ENCODE peak calls at places on chromosomes 7 and 10, in five cellular contexts. E is caudate nucleus; N is pancreas; R is Daoy; Y is activated naive CD8-positive, alpha-beta T cell treated with anti-CD3 and anti-CD28 coated beads, Interleukin-2, amount 50 U/mL, for 24 hours. S is an unnamed sample.

GRCh38 chr7:5690931-5691461 is 90.5 kb downstream of the RNF216 start:
- DNase-seq in N (no peak), E (peak), R (no peak), Y (peak), S (no peak)

GRCh38 chr7:139731802-139732470 is 45.9 kb downstream of the HIPK2 start:
- DNase-seq in N (peak), Y (no peak), E (peak), R (peak), S (no peak)

GRCh38 chr10:24156686-24157085 is 52.3 kb upstream of the KIAA1217 start:
- DNase-seq in E (no peak), R (no peak), N (no peak), Y (no peak), S (no peak)

GRCh38 chr7:104848386-104848990 is 165.5 kb upstream of the KMT2E start:
- DNase-seq in R (peak), N (peak), E (peak), Y (peak), S (peak)

GRCh38 chr7:50389961-50390360 is 60.2 kb downstream of the FIGNL1 start:
- DNase-seq in Y (no peak), N (no peak), E (no peak), R (no peak), S (peak)

GRCh38 chr10:62284221-62284620 is 15.6 kb upstream of the RTKN2 start:
- DNase-seq in Y (no peak), R (no peak), N (no peak), E (no peak), S (no peak)

GRCh38 chr10:30353851-30354250 is 4.8 kb upstream of the MTPAP start:
- DNase-seq in R (peak), N (no peak), E (no peak), Y (no peak), S (no peak)

GRCh38 chr7:23474829-23475578 is 4.7 kb upstream of the IGF2BP3 start:
- DNase-seq in N (no peak), Y (no peak), E (no peak), R (no peak), S (no peak)

GRCh38 chr7:134547738-134548054 is 1.2 kb upstream of the AKR1B15 start:
- DNase-seq in Y (no peak), R (peak), E (no peak), N (peak), S (no peak)

GRCh38 chr7:135411098-135411497 is 98.8 kb downstream of the CNOT4 start:
- DNase-seq in N (no peak), Y (no peak), E (no peak), R (no peak), S (no peak)

GRCh38 chr7:29080803-29081202 is 65.5 kb downstream of the CPVL start:
- DNase-seq in N (no peak), E (no peak), R (no peak), Y (no peak), S (no peak)

GRCh38 chr7:4154882-4155281 is 527.2 kb upstream of the FOXK1 start:
- DNase-seq in Y (no peak), N (no peak), E (no peak), R (no peak), S (no peak)

GRCh38 chr10:98460837-98461499 is 14.2 kb upstream of the HPS1 start:
- DNase-seq in E (no peak), R (peak), Y (no peak), N (peak), S (no peak)

GRCh38 chr10:87818505-87819273 is 663 bp upstream of the ATAD1 start:
- DNase-seq in Y (peak), E (no peak), N (peak), R (peak), S (peak)

GRCh38 chr7:18566829-18567228 is 71.3 kb downstream of the HDAC9 start:
- DNase-seq in N (no peak), Y (peak), R (no peak), E (no peak), S (no peak)

GRCh38 chr10:79393221-79393923 is 46.1 kb downstream of the PPIF start:
- DNase-seq in E (no peak), N (no peak), R (no peak), Y (no peak), S (no peak)

GRCh38 chr7:159033956-159034938 is 110.4 kb downstream of the VIPR2 start:
- DNase-seq in E (no peak), N (no peak), R (no peak), Y (no peak), S (no peak)

GRCh38 chr7:118372530-118372929 is 148.0 kb downstream of the ANKRD7 start:
- DNase-seq in R (no peak), Y (no peak), E (no peak), N (no peak), S (no peak)

GRCh38 chr10:94991243-94991888 is 52.9 kb downstream of the CYP2C9 start:
- DNase-seq in E (no peak), N (no peak), R (no peak), Y (no peak), S (no peak)

GRCh38 chr7:157023589-157023905 is 13.1 kb upstream of the MNX1 start:
- DNase-seq in N (no peak), R (no peak), E (no peak), Y (no peak), S (no peak)

S was measured in activated naive CD4-positive, alpha-beta T cell treated with Interleukin-2 at 50 U/mL for 16 hours.